ENCODE peak calls at places on chromosome 20, in four cellular contexts. G is neural progenitor cell, D is GM12878, Y is fibroblast of lung. Z is an unnamed sample.

GRCh38 chr20:36197271-36197670 is 39.0 kb upstream of the AAR2 start:
- DNase-seq in G (no peak), D (no peak), Y (no peak), Z (peak)

GRCh38 chr20:10555865-10556308 is 117.9 kb downstream of the JAG1 start:
- DNase-seq in G (no peak), D (no peak), Y (peak), Z (peak)

GRCh38 chr20:7790189-7790588 is 150.1 kb downstream of the HAO1 start:
- DNase-seq in Y (peak), G (no peak), D (no peak), Z (peak)

GRCh38 chr20:1062334-1063015 is 55.9 kb upstream of the PSMF1 start:
- DNase-seq in Y (no peak), G (no peak), D (no peak), Z (peak)

GRCh38 chr20:49319204-49319809 is 41.5 kb upstream of the ZNFX1 start:
- DNase-seq in Y (no peak), D (no peak), G (no peak), Z (no peak)

GRCh38 chr20:16415079-16415478 is 158.2 kb downstream of the KIF16B start:
- DNase-seq in G (no peak), Y (peak), D (no peak), Z (peak)

GRCh38 chr20:25040438-25040831 is 17.5 kb downstream of the ACSS1 start:
- DNase-seq in G (no peak), Y (peak), D (no peak), Z (peak)

GRCh38 chr20:4513720-4514119 is 208.0 kb upstream of the PRND start:
- DNase-seq in Y (peak), D (no peak), G (no peak), Z (peak)

GRCh38 chr20:21661488-21662055 is 43.9 kb upstream of the PAX1 start:
- DNase-seq in G (no peak), Y (no peak), D (no peak), Z (no peak)

GRCh38 chr20:23519556-23519955 is 28.6 kb downstream of the CST8 start:
- DNase-seq in G (no peak), Y (no peak), D (no peak), Z (no peak)

GRCh38 chr20:42435230-42435629 is 754.5 kb downstream of the PTPRT start:
- DNase-seq in D (peak), G (no peak), Y (no peak), Z (no peak)

GRCh38 chr20:57663241-57663640 is 43.0 kb upstream of the ZBP1 start:
- DNase-seq in D (no peak), Y (no peak), G (no peak), Z (no peak)

GRCh38 chr20:8693709-8694108 is 375.2 kb upstream of the PLCB4 start:
- DNase-seq in D (no peak), Y (peak), G (no peak), Z (no peak)

GRCh38 chr20:1622450-1622849 is 2.6 kb upstream of the SIRPB1 start:
- DNase-seq in Y (no peak), D (no peak), G (no peak), Z (peak)

GRCh38 chr20:50172347-50173013 is 18.1 kb upstream of the CEBPB start:
- DNase-seq in D (no peak), Y (peak), G (peak), Z (no peak)

GRCh38 chr20:10637062-10637559 is 36.7 kb downstream of the JAG1 start:
- DNase-seq in Y (peak), G (no peak), D (no peak), Z (no peak)

GRCh38 chr20:45293041-45294002 is 13.3 kb upstream of the RBPJL start:
- DNase-seq in D (no peak), Y (peak), G (peak), Z (peak)

GRCh38 chr20:45294659-45295058 is 12.0 kb upstream of the RBPJL start:
- DNase-seq in Y (no peak), D (no peak), G (no peak), Z (no peak)

GRCh38 chr20:45292343-45292742 is 14.3 kb upstream of the RBPJL start:
- DNase-seq in G (no peak), Y (no peak), D (no peak), Z (no peak)

GRCh38 chr20:45291526-45291925 is 15.1 kb upstream of the RBPJL start:
- DNase-seq in G (no peak), Y (no peak), D (no peak), Z (no peak)

GRCh38 chr20:45294003-45294368 is 12.7 kb upstream of the RBPJL start:
- DNase-seq in G (no peak), Y (no peak), D (no peak), Z (no peak)
- TF ChIP-seq CTCF in G (no peak), Y (no peak), D (no peak), Z (peak)

DNA sequence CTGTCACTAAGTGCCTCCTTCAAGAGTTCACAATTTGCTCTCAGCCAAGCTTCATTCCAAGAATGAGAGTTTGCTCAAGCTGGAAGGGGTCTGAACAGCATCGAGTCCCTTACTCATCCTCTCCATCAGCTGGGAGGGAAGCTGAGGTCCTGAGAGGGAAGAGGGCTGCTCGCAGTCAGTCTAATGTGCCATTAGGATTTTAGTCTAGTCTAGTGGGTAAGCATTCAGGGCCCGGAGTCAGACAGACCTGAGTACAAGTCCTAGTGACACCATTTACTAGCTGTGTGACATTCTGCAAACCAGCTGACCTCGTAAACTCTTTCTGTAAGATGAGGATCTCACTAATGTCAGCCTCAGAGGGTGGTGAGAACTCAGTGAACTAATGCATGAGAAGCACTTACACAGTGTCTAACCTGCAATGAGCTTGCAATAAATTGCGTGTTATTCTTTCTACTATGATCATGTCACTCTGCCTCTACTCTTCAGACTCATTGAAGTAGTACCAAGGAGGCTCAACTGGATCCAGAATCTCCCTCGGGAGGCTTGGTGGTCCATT is 41.2 kb upstream of the ZNF831 start:
- DNase-seq in Y (no peak), G (peak), D (no peak), Z (no peak)
- H3K4me2 ChIP-seq in Y (no peak), G (peak), D (no peak), Z (no peak)

DNA sequence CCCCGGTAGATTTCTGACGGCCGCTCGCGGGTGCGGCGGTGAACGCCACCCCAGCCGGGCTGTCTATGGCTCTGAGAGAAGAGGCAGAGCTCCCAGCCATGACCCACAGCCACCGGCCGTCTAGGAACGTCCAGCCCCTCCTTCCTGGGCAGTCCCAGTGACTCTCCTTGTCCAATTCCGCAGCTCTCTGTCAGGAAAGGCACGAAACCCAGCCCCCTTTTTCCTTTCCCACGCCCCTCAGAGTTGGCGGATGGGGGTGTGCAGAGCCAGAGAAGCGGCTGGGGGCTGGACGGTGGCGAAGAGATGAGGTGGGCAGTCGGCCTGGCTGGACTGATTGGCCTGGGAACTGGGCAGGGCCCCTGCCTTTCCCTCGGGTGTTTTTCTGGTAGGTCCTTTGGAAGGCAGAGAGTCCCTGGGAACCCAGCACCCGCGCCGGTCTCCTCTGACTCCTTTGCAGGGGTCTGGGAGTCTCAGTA is 1.5 kb downstream of the EBF4 start:
- DNase-seq in Y (no peak), G (peak), D (no peak), Z (no peak)
- TF ChIP-seq EZH2 in Y (peak), G (peak), D (no peak), Z (no peak)

GRCh38 chr20:40728470-40728869 is 39.4 kb upstream of the MAFB start:
- DNase-seq in G (no peak), Y (no peak), D (no peak), Z (peak)
- TF ChIP-seq CTCF in G (peak), Y (peak), D (peak), Z (peak)

Z was measured in PC-3.